ENCODE peak calls at places on chromosome 21, in ten cellular contexts. W, Y, C, I, U, V, S, N, L and Z are unnamed samples.

GRCh38 chr21:29547998-29548397 is 249.3 kb downstream of the BACH1 start:
- DNase-seq in W (no peak), Y (no peak), C (no peak), I (no peak), U (no peak), V (no peak), S (no peak), N (no peak), L (no peak), Z (no peak)

GRCh38 chr21:34630536-34631143 is 15.7 kb upstream of the RCAN1 start:
- DNase-seq in W (peak; percentile 70), Y (peak; percentile 41), C (no peak), I (peak; percentile 32), U (no peak), V (peak; percentile 60), S (peak; percentile 74), N (peak; percentile 75), L (peak; percentile 5), Z (peak; percentile 21)

GRCh38 chr21:45818904-45819285 is 162.7 kb upstream of the COL6A1 start:
- DNase-seq in W (no peak), Y (peak; percentile 21), C (no peak), I (peak; percentile 89), U (no peak), V (peak; percentile 91), S (peak; percentile 65), N (peak; percentile 57), L (no peak), Z (peak; percentile 68)

GRCh38 chr21:39422468-39423241 is 22.9 kb downstream of the LCA5L start:
- DNase-seq in W (peak; percentile 33), Y (no peak), C (no peak), I (no peak), U (no peak), V (no peak), S (peak; percentile 27), N (no peak), L (no peak), Z (no peak)

GRCh38 chr21:46171585-46171984 is 12.7 kb downstream of the SPATC1L start:
- DNase-seq in W (no peak), Y (no peak), C (no peak), I (no peak), U (no peak), V (no peak), S (no peak), N (peak; percentile 63), L (peak; percentile 53), Z (no peak)

GRCh38 chr21:16116798-16117197 is 387.0 kb downstream of the USP25 start:
- DNase-seq in W (no peak), Y (no peak), C (no peak), I (peak; percentile 35), U (no peak), V (peak; percentile 75), S (peak; percentile 38), N (peak; percentile 65), L (no peak), Z (no peak)

GRCh38 chr21:42164064-42164789 is 54.7 kb upstream of the ABCG1 start:
- DNase-seq in W (peak; percentile 58), Y (no peak), C (peak; percentile 83), I (no peak), U (no peak), V (no peak), S (peak; percentile 44), N (peak; percentile 47), L (peak; percentile 91), Z (no peak)

GRCh38 chr21:24895885-24896734 is 711.2 kb downstream of the MRPL39 start:
- DNase-seq in W (peak; percentile 66), Y (no peak), C (peak; percentile 19), I (no peak), U (no peak), V (peak; percentile 52), S (peak; percentile 58), N (peak; percentile 8), L (no peak), Z (no peak)

GRCh38 chr21:38267136-38267535 is 10.3 kb downstream of the KCNJ15 start:
- DNase-seq in W (no peak), Y (no peak), C (no peak), I (no peak), U (no peak), V (no peak), S (no peak), N (no peak), L (no peak), Z (no peak)

GRCh38 chr21:21188513-21189188 is 190.4 kb downstream of the NCAM2 start:
- DNase-seq in W (no peak), Y (no peak), C (no peak), I (no peak), U (no peak), V (peak; percentile 43), S (no peak), N (peak; percentile 20), L (no peak), Z (no peak)

GRCh38 chr21:15592271-15592860 is 137.4 kb upstream of the USP25 start:
- DNase-seq in W (peak; percentile 35), Y (peak; percentile 15), C (no peak), I (peak; percentile 37), U (no peak), V (peak; percentile 59), S (peak; percentile 89), N (peak; percentile 79), L (no peak), Z (peak; percentile 10)

GRCh38 chr21:34807881-34808568 is 139.2 kb downstream of the CLIC6 start:
- DNase-seq in W (no peak), Y (peak; percentile 50), C (no peak), I (peak; percentile 91), U (no peak), V (peak; percentile 93), S (peak; percentile 87), N (peak; percentile 96), L (peak; percentile 92), Z (peak; percentile 89)

GRCh38 chr21:45607021-45607921 is 36.3 kb upstream of the PCBP3 start:
- DNase-seq in W (peak; percentile 21), Y (no peak), C (no peak), I (peak; percentile 43), U (no peak), V (peak; percentile 42), S (peak; percentile 86), N (peak; percentile 58), L (peak; percentile 37), Z (no peak)

GRCh38 chr21:29849735-29850176 is 90.0 kb downstream of the GRIK1 start:
- DNase-seq in W (peak; percentile 85), Y (peak; percentile 5), C (peak; percentile 22), I (peak; percentile 57), U (peak; percentile 3), V (peak; percentile 62), S (peak; percentile 64), N (peak; percentile 73), L (no peak), Z (peak; percentile 17)

GRCh38 chr21:33828083-33828482 is 87.5 kb downstream of the ATP5PO start:
- DNase-seq in W (no peak), Y (no peak), C (no peak), I (no peak), U (no peak), V (peak; percentile 22), S (no peak), N (no peak), L (no peak), Z (no peak)

GRCh38 chr21:15976807-15977206 is 247.0 kb downstream of the USP25 start:
- DNase-seq in W (peak; percentile 46), Y (no peak), C (no peak), I (no peak), U (no peak), V (no peak), S (peak; percentile 33), N (no peak), L (no peak), Z (no peak)

GRCh38 chr21:17295997-17296396 is 216.8 kb upstream of the CXADR start:
- DNase-seq in W (no peak), Y (no peak), C (no peak), I (no peak), U (no peak), V (no peak), S (no peak), N (no peak), L (no peak), Z (no peak)

GRCh38 chr21:17293194-17293593 is 219.6 kb upstream of the CXADR start:
- DNase-seq in W (no peak), Y (no peak), C (no peak), I (no peak), U (no peak), V (no peak), S (no peak), N (no peak), L (no peak), Z (no peak)
- TF ChIP-seq CTCF in W (no peak), Y (no peak), C (no peak), I (no peak), U (no peak), V (no peak), S (no peak), N (no peak), L (no peak), Z (no peak)

GRCh38 chr21:44484498-44485253 is 29.4 kb downstream of the LRRC3 start:
- DNase-seq in W (no peak), Y (no peak), C (no peak), I (no peak), U (no peak), V (no peak), S (no peak), N (no peak), L (no peak), Z (no peak)

GRCh38 chr21:44485796-44486195 is 30.5 kb downstream of the LRRC3 start:
- DNase-seq in W (no peak), Y (no peak), C (no peak), I (no peak), U (no peak), V (no peak), S (no peak), N (no peak), L (no peak), Z (no peak)

GRCh38 chr21:44486302-44486701 is 31.0 kb downstream of the LRRC3 start:
- DNase-seq in W (no peak), Y (no peak), C (no peak), I (no peak), U (no peak), V (no peak), S (no peak), N (no peak), L (no peak), Z (no peak)

GRCh38 chr21:44483288-44484237 is 28.3 kb downstream of the LRRC3 start:
- DNase-seq in W (no peak), Y (no peak), C (no peak), I (no peak), U (no peak), V (no peak), S (no peak), N (no peak), L (no peak), Z (peak; percentile 13)

GRCh38 chr21:44485254-44485793 is 30.0 kb downstream of the LRRC3 start:
- DNase-seq in W (peak; percentile 87), Y (peak; percentile 51), C (no peak), I (no peak), U (no peak), V (peak; percentile 6), S (no peak), N (no peak), L (no peak), Z (peak; percentile 1)
- H3K4me3 ChIP-seq in W (peak overlapping the region; percentile 69), Y (peak overlapping the region; percentile 64), C (no peak overlapping the region), I (no peak overlapping the region), U (no peak overlapping the region), V (peak overlapping the region; percentile 8), S (no peak overlapping the region), N (no peak overlapping the region), L (no peak overlapping the region), Z (peak overlapping the region; percentile 28)

GRCh38 chr21:44012474-44013379 is 618 bp downstream of the TRAPPC10 start:
- DNase-seq in W (peak; percentile 85), Y (peak; percentile 19), C (peak; percentile 83), I (peak; percentile 8), U (no peak), V (no peak), S (peak; percentile 32), N (peak; percentile 33), L (peak; percentile 92), Z (no peak)
- TF ChIP-seq CTCF in W (peak; percentile 74), Y (peak; percentile 18), C (no peak), I (no peak), U (no peak), V (no peak), S (peak; percentile 17), N (no peak), L (no peak), Z (no peak)

GRCh38 chr21:43332872-43333300 is 94.0 kb downstream of the SIK1 start:
- DNase-seq in W (no peak), Y (no peak), C (no peak), I (no peak), U (no peak), V (peak; percentile 32), S (no peak), N (peak; percentile 52), L (no peak), Z (no peak)
- H3K4me3 ChIP-seq in W (no peak overlapping the region), Y (peak overlapping the region; percentile 35), C (no peak overlapping the region), I (peak overlapping the region; percentile 32), U (peak overlapping the region; percentile 49), V (no peak overlapping the region), S (peak overlapping the region; percentile 62), N (peak overlapping the region; percentile 12), L (no peak overlapping the region), Z (peak overlapping the region; percentile 32)